ENCODE peak calls at places on chromosomes 11 and 22, in nine cellular contexts. One of them, this sample, is unnamed.
A peak's percentile ranks its signal among the peaks of the same experiment; 100 is the strongest.

GRCh38 chr11:9609002-9609759 is 35.7 kb downstream of the WEE1 start:
- DNase-seq in neural progenitor cell: no peak
- DNase-seq in OCI-LY7: peak; percentile 40
- DNase-seq in GM23248: no peak
- DNase-seq in hepatocyte: no peak
- DNase-seq in HCT116: no peak
- DNase-seq in MM.1S: no peak
- DNase-seq in SK-N-SH: no peak
- DNase-seq in PC-3: no peak
- DNase-seq in this sample: no peak

GRCh38 chr22:19062139-19062789 is 59.9 kb downstream of the DGCR2 start:
- DNase-seq in neural progenitor cell: no peak
- DNase-seq in OCI-LY7: no peak
- DNase-seq in GM23248: no peak
- DNase-seq in hepatocyte: no peak
- DNase-seq in HCT116: no peak
- DNase-seq in MM.1S: no peak
- DNase-seq in SK-N-SH: no peak
- DNase-seq in PC-3: peak; percentile 1
- DNase-seq in this sample: no peak

GRCh38 chr22:38240734-38241252 is 32.0 kb downstream of the TMEM184B start:
- DNase-seq in neural progenitor cell: peak; percentile 84
- DNase-seq in OCI-LY7: no peak
- DNase-seq in GM23248: peak; percentile 93
- DNase-seq in hepatocyte: peak; percentile 82
- DNase-seq in HCT116: peak; percentile 69
- DNase-seq in MM.1S: no peak
- DNase-seq in SK-N-SH: no peak
- DNase-seq in PC-3: peak; percentile 83
- DNase-seq in this sample: peak; percentile 86

GRCh38 chr11:8230921-8231847 is 32.5 kb downstream of the LMO1 start:
- DNase-seq in neural progenitor cell: no peak
- DNase-seq in OCI-LY7: no peak
- DNase-seq in GM23248: no peak
- DNase-seq in hepatocyte: no peak
- DNase-seq in HCT116: no peak
- DNase-seq in MM.1S: no peak
- DNase-seq in SK-N-SH: no peak
- DNase-seq in PC-3: no peak
- DNase-seq in this sample: no peak

GRCh38 chr11:36564376-36565032 is 3.3 kb upstream of the RAG1 start:
- DNase-seq in neural progenitor cell: peak; percentile 78
- DNase-seq in OCI-LY7: peak; percentile 50
- DNase-seq in GM23248: peak; percentile 81
- DNase-seq in hepatocyte: peak; percentile 77
- DNase-seq in HCT116: peak; percentile 24
- DNase-seq in MM.1S: peak; percentile 64
- DNase-seq in SK-N-SH: peak; percentile 70
- DNase-seq in PC-3: peak; percentile 69
- DNase-seq in this sample: peak; percentile 85

GRCh38 chr11:134126197-134126822 is 57.4 kb downstream of the JAM3 start:
- DNase-seq in neural progenitor cell: no peak
- DNase-seq in OCI-LY7: no peak
- DNase-seq in GM23248: peak; percentile 96
- DNase-seq in hepatocyte: peak; percentile 26
- DNase-seq in HCT116: no peak
- DNase-seq in MM.1S: no peak
- DNase-seq in SK-N-SH: peak; percentile 50
- DNase-seq in PC-3: peak; percentile 20
- DNase-seq in this sample: peak; percentile 28

GRCh38 chr22:49262167-49262566 is 565.5 kb downstream of the BRD1 start:
- DNase-seq in neural progenitor cell: no peak
- DNase-seq in OCI-LY7: no peak
- DNase-seq in GM23248: no peak
- DNase-seq in hepatocyte: no peak
- DNase-seq in HCT116: no peak
- DNase-seq in MM.1S: no peak
- DNase-seq in SK-N-SH: no peak
- DNase-seq in PC-3: no peak
- DNase-seq in this sample: no peak

GRCh38 chr11:80542704-80543103 is 1101.9 kb upstream of the TENM4 start:
- DNase-seq in neural progenitor cell: no peak
- DNase-seq in OCI-LY7: no peak
- DNase-seq in GM23248: no peak
- DNase-seq in hepatocyte: no peak
- DNase-seq in HCT116: no peak
- DNase-seq in MM.1S: no peak
- DNase-seq in SK-N-SH: no peak
- DNase-seq in PC-3: no peak
- DNase-seq in this sample: no peak

GRCh38 chr11:10637629-10638028 is 55.9 kb downstream of the IRAG1 start:
- DNase-seq in neural progenitor cell: no peak
- DNase-seq in OCI-LY7: no peak
- DNase-seq in GM23248: no peak
- DNase-seq in hepatocyte: no peak
- DNase-seq in HCT116: no peak
- DNase-seq in MM.1S: no peak
- DNase-seq in SK-N-SH: no peak
- DNase-seq in PC-3: no peak
- DNase-seq in this sample: no peak

GRCh38 chr11:7321708-7322448 is 70.2 kb downstream of the SYT9 start:
- DNase-seq in neural progenitor cell: no peak
- DNase-seq in OCI-LY7: no peak
- DNase-seq in GM23248: no peak
- DNase-seq in hepatocyte: no peak
- DNase-seq in HCT116: no peak
- DNase-seq in MM.1S: no peak
- DNase-seq in SK-N-SH: no peak
- DNase-seq in PC-3: no peak
- DNase-seq in this sample: peak; percentile 4

GRCh38 chr11:9092085-9092484 is 686 bp upstream of the SCUBE2 start:
- DNase-seq in neural progenitor cell: no peak
- DNase-seq in OCI-LY7: no peak
- DNase-seq in GM23248: no peak
- DNase-seq in hepatocyte: no peak
- DNase-seq in HCT116: no peak
- DNase-seq in MM.1S: no peak
- DNase-seq in SK-N-SH: no peak
- DNase-seq in PC-3: no peak
- DNase-seq in this sample: no peak

GRCh38 chr11:128549256-128549944 is 38.0 kb downstream of the ETS1 start:
- DNase-seq in neural progenitor cell: no peak
- DNase-seq in OCI-LY7: no peak
- DNase-seq in GM23248: no peak
- DNase-seq in hepatocyte: no peak
- DNase-seq in HCT116: no peak
- DNase-seq in MM.1S: no peak
- DNase-seq in SK-N-SH: no peak
- DNase-seq in PC-3: no peak
- DNase-seq in this sample: peak; percentile 58

GRCh38 chr11:8959546-8960166 is 4.6 kb downstream of the TMEM9B start:
- DNase-seq in neural progenitor cell: peak; percentile 83
- DNase-seq in OCI-LY7: peak; percentile 73
- DNase-seq in GM23248: peak; percentile 87
- DNase-seq in hepatocyte: peak; percentile 77
- DNase-seq in HCT116: peak; percentile 67
- DNase-seq in MM.1S: peak; percentile 82
- DNase-seq in SK-N-SH: peak; percentile 67
- DNase-seq in PC-3: peak; percentile 73
- DNase-seq in this sample: peak; percentile 91

GRCh38 chr11:64842851-64843841 is 1.3 kb downstream of the CDC42BPG start:
- DNase-seq in neural progenitor cell: peak; percentile 46
- DNase-seq in OCI-LY7: no peak
- DNase-seq in GM23248: no peak
- DNase-seq in hepatocyte: peak; percentile 81
- DNase-seq in HCT116: no peak
- DNase-seq in MM.1S: no peak
- DNase-seq in SK-N-SH: no peak
- DNase-seq in PC-3: peak; percentile 81
- DNase-seq in this sample: no peak

GRCh38 chr11:88487646-88488045 is 150.1 kb upstream of the CTSC start:
- DNase-seq in neural progenitor cell: no peak
- DNase-seq in OCI-LY7: no peak
- DNase-seq in GM23248: no peak
- DNase-seq in hepatocyte: no peak
- DNase-seq in HCT116: no peak
- DNase-seq in MM.1S: no peak
- DNase-seq in SK-N-SH: no peak
- DNase-seq in PC-3: peak; percentile 41
- DNase-seq in this sample: no peak

GRCh38 chr22:44133901-44134511 is 46.7 kb upstream of the PARVG start:
- DNase-seq in neural progenitor cell: no peak
- DNase-seq in OCI-LY7: no peak
- DNase-seq in GM23248: no peak
- DNase-seq in hepatocyte: no peak
- DNase-seq in HCT116: no peak
- DNase-seq in MM.1S: no peak
- DNase-seq in SK-N-SH: no peak
- DNase-seq in PC-3: no peak
- DNase-seq in this sample: no peak
- TF ChIP-seq EZH2phosphoT487 in neural progenitor cell: no peak
- TF ChIP-seq EZH2phosphoT487 in OCI-LY7: no peak
- TF ChIP-seq EZH2phosphoT487 in GM23248: no peak
- TF ChIP-seq EZH2phosphoT487 in hepatocyte: no peak
- TF ChIP-seq EZH2phosphoT487 in HCT116: no peak
- TF ChIP-seq EZH2phosphoT487 in MM.1S: no peak
- TF ChIP-seq EZH2phosphoT487 in SK-N-SH: no peak
- TF ChIP-seq EZH2phosphoT487 in PC-3: no peak
- TF ChIP-seq EZH2phosphoT487 in this sample: no peak

DNA sequence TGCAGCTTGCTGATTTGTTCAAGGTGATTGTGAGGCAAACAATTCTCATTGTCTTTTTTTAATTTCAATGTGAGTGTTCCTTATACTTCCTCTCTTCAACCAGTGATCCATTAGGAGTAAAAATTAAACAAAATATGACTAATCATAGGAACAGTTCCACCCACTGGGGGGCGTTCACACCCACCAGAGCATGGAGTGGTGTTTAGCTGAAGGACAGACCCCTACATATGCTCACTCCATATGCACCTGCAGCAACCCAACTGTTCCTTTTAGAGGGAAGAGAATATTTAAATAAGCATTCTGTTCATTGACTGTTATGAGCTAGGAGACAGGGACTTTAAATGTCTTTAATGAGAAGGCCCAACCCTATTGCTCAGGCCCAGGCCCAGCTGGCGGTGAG is 78.7 kb upstream of the DRD2 start:
- DNase-seq in neural progenitor cell: peak; percentile 31
- DNase-seq in OCI-LY7: peak; percentile 2
- DNase-seq in GM23248: peak; percentile 12
- DNase-seq in hepatocyte: no peak
- DNase-seq in HCT116: no peak
- DNase-seq in MM.1S: no peak
- DNase-seq in SK-N-SH: peak; percentile 35
- DNase-seq in PC-3: no peak
- DNase-seq in this sample: peak; percentile 23
- TF ChIP-seq EZH2phosphoT487 in neural progenitor cell: no peak
- TF ChIP-seq EZH2phosphoT487 in OCI-LY7: no peak
- TF ChIP-seq EZH2phosphoT487 in GM23248: no peak
- TF ChIP-seq EZH2phosphoT487 in hepatocyte: no peak
- TF ChIP-seq EZH2phosphoT487 in HCT116: no peak
- TF ChIP-seq EZH2phosphoT487 in MM.1S: no peak
- TF ChIP-seq EZH2phosphoT487 in SK-N-SH: no peak
- TF ChIP-seq EZH2phosphoT487 in PC-3: no peak
- TF ChIP-seq EZH2phosphoT487 in this sample: no peak

GRCh38 chr11:120651396-120651795 is 139.8 kb downstream of the GRIK4 start:
- DNase-seq in neural progenitor cell: no peak
- DNase-seq in OCI-LY7: no peak
- DNase-seq in GM23248: no peak
- DNase-seq in hepatocyte: no peak
- DNase-seq in HCT116: no peak
- DNase-seq in MM.1S: no peak
- DNase-seq in SK-N-SH: no peak
- DNase-seq in PC-3: no peak
- DNase-seq in this sample: no peak

GRCh38 chr11:120647681-120648080 is 136.1 kb downstream of the GRIK4 start:
- DNase-seq in neural progenitor cell: no peak
- DNase-seq in OCI-LY7: no peak
- DNase-seq in GM23248: no peak
- DNase-seq in hepatocyte: no peak
- DNase-seq in HCT116: no peak
- DNase-seq in MM.1S: no peak
- DNase-seq in SK-N-SH: no peak
- DNase-seq in PC-3: no peak
- DNase-seq in this sample: no peak

GRCh38 chr11:120649316-120649715 is 137.8 kb downstream of the GRIK4 start:
- DNase-seq in neural progenitor cell: no peak
- DNase-seq in OCI-LY7: no peak
- DNase-seq in GM23248: no peak
- DNase-seq in hepatocyte: no peak
- DNase-seq in HCT116: no peak
- DNase-seq in MM.1S: no peak
- DNase-seq in SK-N-SH: no peak
- DNase-seq in PC-3: no peak
- DNase-seq in this sample: no peak

GRCh38 chr11:120646206-120646605 is 134.7 kb downstream of the GRIK4 start:
- DNase-seq in neural progenitor cell: no peak
- DNase-seq in OCI-LY7: no peak
- DNase-seq in GM23248: no peak
- DNase-seq in hepatocyte: no peak
- DNase-seq in HCT116: no peak
- DNase-seq in MM.1S: no peak
- DNase-seq in SK-N-SH: no peak
- DNase-seq in PC-3: no peak
- DNase-seq in this sample: peak; percentile 52

GRCh38 chr11:120648706-120649250 is 137.2 kb downstream of the GRIK4 start:
- DNase-seq in neural progenitor cell: no peak
- DNase-seq in OCI-LY7: no peak
- DNase-seq in GM23248: no peak
- DNase-seq in hepatocyte: no peak
- DNase-seq in HCT116: no peak
- DNase-seq in MM.1S: no peak
- DNase-seq in SK-N-SH: no peak
- DNase-seq in PC-3: no peak
- DNase-seq in this sample: no peak
- TF ChIP-seq EZH2phosphoT487 in neural progenitor cell: no peak
- TF ChIP-seq EZH2phosphoT487 in OCI-LY7: no peak
- TF ChIP-seq EZH2phosphoT487 in GM23248: no peak
- TF ChIP-seq EZH2phosphoT487 in hepatocyte: no peak
- TF ChIP-seq EZH2phosphoT487 in HCT116: no peak
- TF ChIP-seq EZH2phosphoT487 in MM.1S: no peak
- TF ChIP-seq EZH2phosphoT487 in SK-N-SH: no peak
- TF ChIP-seq EZH2phosphoT487 in PC-3: no peak
- TF ChIP-seq EZH2phosphoT487 in this sample: no peak

DNA sequence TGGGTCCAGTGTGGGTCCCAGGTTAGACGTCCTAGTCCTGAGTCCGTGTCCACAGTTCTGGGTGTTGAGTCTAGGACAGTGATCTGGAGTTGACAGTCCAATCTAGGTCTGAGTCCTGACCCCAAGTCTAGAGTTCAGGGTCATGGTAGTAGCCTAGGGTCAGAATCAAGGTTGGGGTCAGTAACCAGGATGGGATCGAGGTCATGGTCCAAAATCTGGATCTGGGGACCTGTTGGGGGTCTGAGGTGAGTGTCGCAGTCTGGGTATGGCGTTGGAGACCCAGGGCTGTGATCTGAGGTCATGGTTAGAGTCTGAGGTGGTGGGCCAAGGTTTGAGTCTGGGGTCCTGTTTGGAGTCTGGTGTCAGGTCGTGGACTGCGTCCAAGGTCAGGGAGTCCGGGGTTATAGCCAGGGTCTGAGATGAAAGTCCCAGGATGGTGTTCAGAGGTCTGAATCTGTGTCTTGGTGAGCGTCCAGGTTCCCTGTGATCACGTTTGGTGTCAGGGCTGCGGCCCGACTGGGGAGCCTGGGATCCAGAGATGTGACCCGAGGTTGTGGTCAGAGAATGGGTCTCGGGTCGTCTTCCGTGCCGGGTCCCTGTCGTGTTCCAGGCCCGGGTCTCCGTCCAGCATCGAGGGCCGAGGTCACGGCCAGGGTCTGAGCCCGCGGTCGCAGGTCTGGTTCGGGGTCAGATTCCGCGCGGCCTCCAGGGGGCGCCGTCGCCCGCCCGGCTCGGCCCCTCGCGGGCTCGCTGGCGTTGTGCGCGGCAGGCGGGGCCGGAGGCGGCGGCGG is 445 bp upstream of the GRK2 start:
- DNase-seq in neural progenitor cell: peak; percentile 89
- DNase-seq in OCI-LY7: peak; percentile 82
- DNase-seq in GM23248: peak; percentile 85
- DNase-seq in hepatocyte: peak; percentile 89
- DNase-seq in HCT116: no peak
- DNase-seq in MM.1S: peak; percentile 79
- DNase-seq in SK-N-SH: peak; percentile 94
- DNase-seq in PC-3: peak; percentile 77
- DNase-seq in this sample: peak; percentile 84
- TF ChIP-seq EZH2phosphoT487 in neural progenitor cell: no peak
- TF ChIP-seq EZH2phosphoT487 in OCI-LY7: no peak
- TF ChIP-seq EZH2phosphoT487 in GM23248: no peak
- TF ChIP-seq EZH2phosphoT487 in hepatocyte: no peak
- TF ChIP-seq EZH2phosphoT487 in HCT116: no peak
- TF ChIP-seq EZH2phosphoT487 in MM.1S: no peak
- TF ChIP-seq EZH2phosphoT487 in SK-N-SH: no peak
- TF ChIP-seq EZH2phosphoT487 in PC-3: no peak
- TF ChIP-seq EZH2phosphoT487 in this sample: no peak

This sample was measured in GM23338.